ENCODE peak calls at places on chromosomes 4 and X, in nine cellular contexts. Y is astrocyte of the cerebellum, R is foreskin fibroblast, C is uterus, W is cardiac muscle cell, P is pancreas, O is adrenal gland, I is psoas muscle, Q is epithelial cell of esophagus. B is an unnamed sample.

GRCh38 chrX:121216979-121217378 is 169.6 kb downstream of the GLUD2 start:
- DNase-seq in C (no peak), I (no peak), Y (no peak), R (no peak), P (no peak), O (no peak), W (no peak), Q (no peak), B (no peak)

GRCh38 chr4:14069871-14070270 is 442.3 kb upstream of the BOD1L1 start:
- DNase-seq in R (no peak), W (no peak), I (no peak), C (no peak), O (no peak), Y (no peak), P (no peak), Q (no peak), B (no peak)

GRCh38 chr4:41471126-41471665 is 66.8 kb upstream of the LIMCH1 start:
- DNase-seq in P (no peak), Y (no peak), Q (no peak), O (no peak), W (no peak), I (no peak), C (no peak), R (no peak), B (no peak)

GRCh38 chrX:57177070-57177469 is 39.9 kb upstream of the SPIN2A start:
- DNase-seq in R (no peak), P (no peak), C (no peak), I (no peak), Q (no peak), O (no peak), W (no peak), Y (no peak), B (no peak)

GRCh38 chr4:76434901-76435688 is at the start of gene SHROOM3:
- DNase-seq in C (no peak), W (peak), R (no peak), Y (peak), Q (peak), O (no peak), I (no peak), P (no peak), B (peak)

GRCh38 chr4:77465271-77465670 is 140.3 kb upstream of the CXCL13 start:
- DNase-seq in Q (peak), R (no peak), C (no peak), O (peak), Y (no peak), W (no peak), P (no peak), I (no peak), B (peak)

GRCh38 chrX:151153086-151153485 is 23.3 kb upstream of the GPR50 start:
- DNase-seq in Q (peak), O (no peak), C (no peak), W (peak), P (no peak), R (peak), Y (no peak), I (no peak), B (peak)

GRCh38 chrX:106436695-106437094 is 175.1 kb upstream of the RADX start:
- DNase-seq in I (no peak), Y (no peak), P (no peak), C (no peak), Q (no peak), W (no peak), O (no peak), R (no peak), B (no peak)

GRCh38 chrX:121455890-121456289 is 408.5 kb downstream of the GLUD2 start:
- DNase-seq in C (no peak), I (no peak), O (no peak), Q (peak), Y (no peak), R (no peak), P (no peak), W (no peak), B (no peak)

GRCh38 chrX:68508799-68509198 is 9.9 kb downstream of the YIPF6 start:
- DNase-seq in O (no peak), P (no peak), Y (no peak), Q (peak), C (no peak), R (no peak), I (no peak), W (no peak), B (no peak)

GRCh38 chr4:143406523-143406922 is 69.8 kb downstream of the GAB1 start:
- DNase-seq in Y (peak), R (no peak), C (peak), O (peak), W (no peak), P (no peak), Q (no peak), I (peak), B (peak)

GRCh38 chrX:76279007-76279406 is 106.1 kb downstream of the PBDC1 start:
- DNase-seq in O (peak), Y (peak), I (no peak), Q (peak), R (peak), W (peak), C (peak), P (no peak), B (peak)

GRCh38 chr4:157291071-157291470 is 70.5 kb downstream of the GRIA2 start:
- DNase-seq in O (no peak), Y (no peak), P (no peak), I (no peak), R (peak), C (no peak), W (no peak), Q (no peak), B (no peak)
- TF ChIP-seq CTCF in O (no peak), Y (no peak), P (no peak), I (no peak), R (no peak), C (no peak), W (no peak), Q (no peak), B (no peak)

DNA sequence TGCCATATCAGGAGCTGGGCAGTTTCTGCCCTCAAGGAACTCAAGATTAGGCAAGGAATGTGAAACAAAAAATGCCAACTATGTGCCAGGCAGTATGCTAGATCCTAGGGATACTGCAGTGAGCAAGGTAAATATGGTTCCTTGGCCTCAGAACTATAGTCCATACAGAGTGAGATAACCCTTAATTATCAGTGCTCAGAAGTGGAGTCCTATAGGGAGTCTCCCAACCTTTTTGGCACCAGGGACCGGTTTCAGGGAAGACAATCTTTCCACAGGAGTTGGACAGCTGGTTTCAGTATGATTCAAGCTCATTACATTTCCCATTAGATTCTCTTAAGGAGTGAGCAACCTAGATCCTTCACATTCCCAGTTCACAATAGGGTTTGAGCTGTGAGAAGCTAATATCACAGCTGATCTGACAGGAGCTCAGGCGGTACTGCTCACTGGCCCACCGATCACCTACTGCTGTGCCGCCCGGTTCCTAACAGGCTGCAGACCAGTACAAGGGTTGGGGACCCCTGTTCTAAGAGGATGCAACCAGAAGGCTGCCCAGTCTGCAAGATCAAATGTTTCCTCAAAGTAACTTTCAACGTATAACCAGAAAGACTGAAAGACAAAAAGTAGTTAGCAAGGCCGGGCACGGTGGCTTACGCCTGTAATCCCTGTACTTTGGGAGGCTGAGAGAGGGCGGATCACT is 1.7 kb upstream of the SRP72 start:
- DNase-seq in Y (no peak), W (no peak), I (no peak), C (no peak), R (peak), Q (peak), P (no peak), O (no peak), B (no peak)
- H3K4me3 ChIP-seq in Y (peak), W (peak), I (peak), C (peak), R (peak), Q (peak), P (peak), O (peak), B (peak)

DNA sequence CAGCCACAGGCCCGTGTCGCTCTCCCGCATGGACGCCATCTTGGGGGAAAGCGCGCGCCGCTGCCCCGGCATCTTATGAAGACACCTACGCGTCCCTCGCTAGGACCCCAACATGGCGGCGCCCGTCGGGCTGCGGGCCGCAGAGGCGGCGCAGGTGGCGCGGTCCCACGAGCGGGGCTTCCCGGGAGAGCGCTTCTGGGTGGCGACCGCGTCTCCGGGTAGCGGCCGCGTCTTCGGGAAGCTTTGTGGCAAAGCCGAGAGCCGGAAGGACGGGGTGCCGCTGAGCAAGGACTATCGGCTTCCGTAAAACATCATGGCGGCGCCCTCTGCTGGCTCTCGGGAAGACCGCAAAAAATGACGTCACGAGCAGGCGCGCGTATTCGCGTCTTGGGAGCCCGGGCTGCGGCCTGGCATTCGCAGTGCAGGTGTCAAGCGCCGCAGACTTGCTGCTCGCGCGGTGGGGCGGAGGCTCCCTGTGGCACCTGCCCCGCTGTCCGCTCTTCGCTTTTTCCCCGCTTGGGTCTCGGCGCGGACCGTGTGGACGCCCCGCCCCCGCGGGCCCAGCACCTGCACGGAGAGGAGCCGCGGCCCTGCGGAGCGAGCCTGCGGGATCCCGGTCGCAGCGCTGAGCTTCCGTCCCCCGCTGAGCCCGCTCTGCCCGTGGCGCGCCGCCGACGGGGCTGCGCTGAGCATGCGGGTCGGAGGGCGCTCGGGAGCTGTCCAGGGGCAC is at the start of gene NELFA:
- DNase-seq in Y (peak), R (peak), P (peak), I (peak), C (peak), W (peak), O (peak), Q (peak), B (peak)
- TF ChIP-seq CTCF in Y (peak), R (peak), P (peak), I (no peak), C (peak), W (peak), O (peak), Q (peak), B (no peak)

DNA sequence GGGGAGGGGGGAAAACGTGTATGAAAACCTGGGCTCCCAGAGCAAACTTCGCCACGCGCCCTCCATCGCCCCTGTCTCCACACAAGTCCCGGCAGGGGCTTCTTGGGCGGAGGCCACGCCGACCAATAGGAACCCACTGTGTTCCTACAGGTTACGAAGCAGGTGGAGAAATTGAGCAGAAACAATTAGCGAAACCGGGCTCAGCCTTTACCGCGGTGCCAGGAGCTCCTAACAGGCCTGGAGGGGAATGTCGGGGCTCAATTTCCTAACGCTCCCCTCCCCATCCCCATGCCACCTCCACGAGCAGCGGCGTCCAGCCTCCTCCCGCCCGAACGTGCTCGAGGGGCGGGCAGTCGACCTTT is 582 bp upstream of the KIT start:
- DNase-seq in W (peak), P (peak), C (no peak), R (no peak), O (no peak), I (no peak), Q (no peak), Y (no peak), B (no peak)
- H3K4me3 ChIP-seq in W (peak), P (peak), C (peak), R (peak), O (peak), I (peak), Q (no peak), Y (peak), B (peak)

GRCh38 chr4:155497306-155497705 is 120.5 kb upstream of the MAP9 start:
- DNase-seq in Y (no peak), Q (no peak), R (no peak), P (no peak), I (no peak), O (no peak), C (no peak), W (no peak), B (no peak)
- TF ChIP-seq CTCF in Y (no peak), Q (peak), R (no peak), P (no peak), I (no peak), O (no peak), C (no peak), W (peak), B (no peak)

GRCh38 chr4:86846921-86847320 is 2.3 kb downstream of the SLC10A6 start:
- DNase-seq in Q (no peak), R (peak), O (no peak), P (no peak), I (no peak), W (no peak), Y (no peak), C (no peak), B (peak)

GRCh38 chr4:86847576-86847975 is 1.6 kb downstream of the SLC10A6 start:
- DNase-seq in R (no peak), O (no peak), Y (no peak), P (no peak), W (no peak), C (no peak), I (no peak), Q (peak), B (no peak)

GRCh38 chr4:86848732-86849617 is at the start of gene SLC10A6:
- DNase-seq in I (no peak), C (no peak), R (no peak), Q (peak), W (no peak), O (no peak), P (no peak), Y (no peak), B (no peak)

GRCh38 chr4:86848136-86848535 is 1.0 kb downstream of the SLC10A6 start:
- DNase-seq in I (no peak), C (no peak), R (peak), P (no peak), O (no peak), W (no peak), Y (no peak), Q (no peak), B (peak)

DNA sequence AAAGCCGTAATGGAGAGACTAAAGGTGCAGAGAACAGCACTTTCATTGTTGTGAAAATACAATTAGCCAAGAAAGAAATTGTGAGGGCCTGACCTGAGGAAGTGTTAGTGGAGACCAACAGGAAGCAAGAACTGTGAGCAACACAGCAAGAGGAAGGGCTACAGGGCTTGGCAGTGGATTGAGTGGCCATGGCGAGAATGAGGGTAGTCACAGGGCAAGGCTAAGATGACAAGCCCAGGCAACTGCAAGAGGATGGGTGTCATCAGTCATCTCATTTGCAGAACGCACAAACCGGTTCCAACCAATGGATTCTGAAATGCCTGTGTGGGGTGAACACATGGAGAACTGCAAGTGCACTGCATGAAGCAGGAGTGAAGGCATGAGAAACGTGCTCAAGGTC is 3.6 kb downstream of the SLC10A6 start:
- DNase-seq in C (no peak), Y (no peak), P (no peak), W (no peak), R (no peak), Q (peak), O (no peak), I (no peak), B (no peak)
- H3K4me3 ChIP-seq in C (no peak), Y (no peak), P (no peak), W (no peak), R (no peak), Q (no peak), O (no peak), I (no peak), B (no peak)

DNA sequence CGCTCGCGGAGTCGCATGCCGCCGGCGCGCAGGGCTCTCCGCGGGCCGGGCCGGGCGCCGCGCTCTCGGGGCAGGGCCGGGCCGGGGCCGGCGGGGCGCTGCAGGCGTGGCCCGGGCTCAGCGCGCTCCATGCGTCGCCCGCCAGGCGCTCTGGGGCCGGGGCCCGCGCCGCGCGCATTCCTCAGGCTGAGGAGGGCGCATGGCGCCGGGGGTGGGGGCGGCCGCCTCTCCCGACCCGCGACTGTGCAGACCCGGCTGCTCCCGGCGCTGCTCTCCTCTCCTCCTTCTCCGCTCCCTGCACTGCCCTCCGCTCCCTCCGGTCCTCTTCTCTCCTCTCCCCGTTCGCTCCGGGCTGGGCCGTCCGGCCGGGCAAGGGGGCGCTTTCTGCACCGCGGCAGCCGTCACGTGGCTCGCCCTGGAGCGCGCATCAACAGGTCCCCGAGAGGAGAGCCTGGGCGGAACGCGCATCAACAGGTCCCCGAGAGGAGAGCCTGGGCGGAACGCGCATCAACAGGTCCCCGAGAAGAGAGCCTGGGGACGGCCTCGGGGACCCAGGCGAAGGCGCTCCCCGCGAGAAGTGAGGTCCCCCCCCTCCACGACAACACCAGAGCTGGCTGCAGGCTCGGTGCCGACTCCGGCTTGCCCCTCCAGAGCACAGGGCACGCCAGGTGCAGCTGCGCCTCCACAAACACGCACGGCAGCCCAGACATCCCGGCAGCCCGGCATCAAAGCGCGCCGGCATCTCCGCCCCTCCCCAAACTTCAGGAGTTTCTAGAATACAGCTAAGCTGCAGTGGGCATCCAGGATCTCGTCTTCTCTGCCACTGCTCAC is 12.9 kb downstream of the PPP2R3B start:
- DNase-seq in P (no peak), O (no peak), Q (peak), C (no peak), Y (no peak), W (peak), I (peak), R (peak), B (peak)
- TF ChIP-seq CTCF in P (no peak), O (no peak), Q (no peak), C (no peak), Y (no peak), W (no peak), I (no peak), R (no peak), B (no peak)

GRCh38 chr4:42637104-42637503 is 19.8 kb downstream of the ATP8A1 start:
- DNase-seq in C (no peak), P (no peak), Q (no peak), I (no peak), R (no peak), Y (no peak), W (no peak), O (no peak), B (no peak)

GRCh38 chr4:42638993-42639392 is 17.9 kb downstream of the ATP8A1 start:
- DNase-seq in I (no peak), C (no peak), Y (no peak), W (no peak), R (no peak), O (no peak), P (no peak), Q (no peak), B (no peak)

GRCh38 chr4:42637861-42638260 is 19.0 kb downstream of the ATP8A1 start:
- DNase-seq in Y (no peak), R (no peak), O (no peak), P (no peak), I (no peak), W (no peak), Q (no peak), C (no peak), B (no peak)

GRCh38 chr4:42636591-42636990 is 20.3 kb downstream of the ATP8A1 start:
- DNase-seq in O (no peak), C (no peak), Q (no peak), R (no peak), I (no peak), P (no peak), Y (no peak), W (no peak), B (no peak)

GRCh38 chr4:42638276-42638675 is 18.6 kb downstream of the ATP8A1 start:
- DNase-seq in Q (no peak), I (no peak), Y (no peak), O (no peak), W (no peak), R (no peak), C (no peak), P (no peak), B (no peak)
- H3K4me3 ChIP-seq in Q (no peak), I (no peak), Y (no peak), O (no peak), W (no peak), R (no peak), C (no peak), P (no peak), B (no peak)